ENCODE peak calls at places on chromosomes 1 and 21, in four cellular contexts. X, Y, V and S are unnamed samples.

GRCh38 chr1:213821175-213821942 is 166.4 kb upstream of the PROX1 start:
- DNase-seq in Y (no peak), X (no peak), V (no peak), S (no peak)

GRCh38 chr1:225817611-225818061 is 7.7 kb downstream of the EPHX1 start:
- DNase-seq in X (no peak), Y (peak; percentile 86), V (peak; percentile 71), S (no peak)

GRCh38 chr1:167904641-167905040 is 9.3 kb downstream of the ADCY10 start:
- DNase-seq in V (peak; percentile 30), Y (no peak), X (no peak), S (no peak)

GRCh38 chr21:46255166-46255565 is 26.6 kb upstream of the LSS start:
- DNase-seq in V (no peak), Y (no peak), X (no peak), S (no peak)

GRCh38 chr1:75133754-75134655 is at the start of gene LHX8:
- DNase-seq in X (no peak), V (no peak), Y (no peak), S (no peak)

GRCh38 chr1:94980049-94980908 is 53.4 kb upstream of the CNN3 start:
- DNase-seq in Y (no peak), V (no peak), X (no peak), S (no peak)

GRCh38 chr1:15430787-15431570 is 7.3 kb upstream of the CTRC start:
- DNase-seq in Y (no peak), V (no peak), X (peak; percentile 80), S (no peak)

GRCh38 chr1:37305108-37305507 is 169.3 kb upstream of the ZC3H12A start:
- DNase-seq in V (no peak), Y (no peak), X (no peak), S (no peak)

GRCh38 chr1:108609483-108610066 is 49.7 kb downstream of the EEIG2 start:
- DNase-seq in X (no peak), V (no peak), Y (no peak), S (no peak)

GRCh38 chr1:32766328-32766972 is 50.7 kb downstream of the YARS1 start:
- DNase-seq in Y (no peak), X (no peak), V (no peak), S (no peak)

GRCh38 chr1:201594575-201595245 is 55.8 kb downstream of the NAV1 start:
- DNase-seq in V (no peak), X (no peak), Y (no peak), S (no peak)

GRCh38 chr1:201593200-201593828 is 54.4 kb downstream of the NAV1 start:
- DNase-seq in V (peak; percentile 99), Y (peak; percentile 99), X (peak; percentile 28), S (no peak)

GRCh38 chr1:201591348-201591747 is 52.4 kb downstream of the NAV1 start:
- DNase-seq in V (no peak), X (no peak), Y (no peak), S (no peak)

GRCh38 chr1:201590474-201590873 is 51.5 kb downstream of the NAV1 start:
- DNase-seq in Y (no peak), X (no peak), V (no peak), S (no peak)

GRCh38 chr1:201591981-201592380 is 53.1 kb downstream of the NAV1 start:
- DNase-seq in Y (no peak), V (no peak), X (no peak), S (no peak)
- H3K4me3 ChIP-seq in Y (no peak overlapping the region), V (no peak overlapping the region), X (no peak overlapping the region), S (no peak overlapping the region)

DNA sequence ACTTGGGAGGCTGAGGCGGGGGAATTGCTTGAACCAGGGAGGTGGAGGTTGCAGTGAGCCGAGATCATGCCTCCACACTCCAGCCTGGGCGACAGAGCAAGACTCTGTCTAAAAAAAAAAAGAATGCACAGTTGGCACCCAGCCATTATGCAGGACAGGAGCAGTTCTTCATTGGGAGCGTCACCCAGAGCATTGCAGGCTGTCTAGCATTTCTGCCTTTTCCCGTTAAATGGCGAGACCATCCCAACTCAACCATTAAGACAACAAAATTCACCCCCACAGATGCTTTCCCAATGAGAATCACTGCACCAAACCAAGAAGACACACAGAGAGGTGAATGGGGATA is 105.8 kb downstream of the EDEM3 start:
- DNase-seq in V (no peak), Y (no peak), X (no peak), S (no peak)
- H3K4me3 ChIP-seq in V (no peak overlapping the region), Y (no peak overlapping the region), X (no peak overlapping the region), S (no peak overlapping the region)

GRCh38 chr1:211024901-211025300 is 109.0 kb downstream of the KCNH1 start:
- DNase-seq in Y (no peak), X (no peak), V (no peak), S (no peak)
- H3K4me3 ChIP-seq in Y (no peak overlapping the region), X (no peak overlapping the region), V (no peak overlapping the region), S (no peak overlapping the region)

DNA sequence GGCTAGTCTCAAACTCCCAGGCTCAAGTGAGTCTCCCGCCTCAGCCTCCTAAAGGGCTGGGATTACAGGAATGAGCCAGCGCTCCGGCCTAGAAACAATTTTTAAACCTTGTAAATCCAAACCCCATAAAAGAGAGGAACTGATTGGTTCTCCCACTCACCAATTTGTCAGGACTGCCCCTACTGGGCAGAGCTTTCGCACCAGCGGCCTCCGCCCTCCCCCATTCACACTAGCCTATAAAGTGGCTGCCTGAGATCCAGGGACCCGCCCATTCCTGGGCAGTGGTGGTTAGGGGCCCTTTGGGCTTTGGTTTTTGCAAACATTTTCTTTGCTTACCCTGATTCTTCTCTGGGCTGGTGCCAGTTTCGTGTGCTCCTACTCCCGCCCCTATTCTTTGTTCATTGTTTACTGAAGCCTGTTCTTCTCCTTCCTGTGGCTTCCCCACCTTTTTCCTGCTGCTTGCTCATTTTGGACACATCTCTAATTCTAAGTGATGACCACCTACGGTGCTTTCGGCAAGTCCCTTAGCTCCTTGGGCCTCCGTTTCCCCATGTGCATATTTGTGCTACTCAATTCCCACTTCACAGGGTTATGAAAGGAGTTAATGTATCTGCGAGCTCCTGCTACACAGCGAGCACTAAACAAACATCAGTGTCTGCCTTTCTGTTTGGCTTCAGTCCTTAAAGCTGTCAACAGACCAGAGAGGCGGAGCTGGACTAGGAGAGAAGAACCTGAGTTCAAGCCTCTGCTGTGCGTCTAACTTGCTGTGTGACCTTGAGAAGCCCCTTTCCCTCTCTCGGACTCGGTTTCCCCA is 39.8 kb upstream of the CLIC4 start:
- DNase-seq in X (peak; percentile 78), V (peak; percentile 80), Y (no peak), S (no peak)
- H3K4me3 ChIP-seq in X (peak overlapping the region; percentile 66), V (peak overlapping the region; percentile 6), Y (no peak overlapping the region), S (peak overlapping the region; percentile 48)

DNA sequence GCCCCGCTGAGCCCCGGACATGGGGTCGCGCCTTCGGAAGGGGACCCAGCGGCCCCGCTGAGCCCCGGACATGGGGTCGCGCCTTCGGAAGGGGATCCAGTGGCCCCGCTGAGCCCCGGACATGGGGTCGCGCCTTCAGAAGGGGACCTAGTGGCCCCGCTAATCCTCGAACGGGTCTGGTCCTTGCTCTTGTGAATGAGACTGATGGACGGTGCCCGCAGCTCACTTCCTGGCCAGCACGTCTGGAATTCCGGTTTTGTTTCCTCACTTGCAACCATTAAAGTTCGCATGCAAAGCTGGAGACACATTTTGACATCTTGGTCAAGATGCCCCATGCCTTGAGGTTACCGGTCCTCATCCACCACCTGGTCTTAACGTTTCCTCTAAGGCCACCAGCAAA is 5.6 kb downstream of the WRAP73 start:
- DNase-seq in X (no peak), Y (no peak), V (no peak), S (no peak)
- H3K4me3 ChIP-seq in X (no peak overlapping the region), Y (no peak overlapping the region), V (no peak overlapping the region), S (no peak overlapping the region)

GRCh38 chr1:62337785-62338631 is 18.8 kb upstream of the KANK4 start:
- DNase-seq in Y (no peak), V (no peak), X (no peak), S (no peak)

GRCh38 chr1:62335656-62336055 is 16.4 kb upstream of the KANK4 start:
- DNase-seq in Y (no peak), V (no peak), X (no peak), S (no peak)

GRCh38 chr1:62334434-62334833 is 15.2 kb upstream of the KANK4 start:
- DNase-seq in Y (no peak), V (no peak), X (no peak), S (no peak)

GRCh38 chr1:62336638-62337534 is 17.7 kb upstream of the KANK4 start:
- DNase-seq in X (no peak), V (no peak), Y (no peak), S (no peak)

DNA sequence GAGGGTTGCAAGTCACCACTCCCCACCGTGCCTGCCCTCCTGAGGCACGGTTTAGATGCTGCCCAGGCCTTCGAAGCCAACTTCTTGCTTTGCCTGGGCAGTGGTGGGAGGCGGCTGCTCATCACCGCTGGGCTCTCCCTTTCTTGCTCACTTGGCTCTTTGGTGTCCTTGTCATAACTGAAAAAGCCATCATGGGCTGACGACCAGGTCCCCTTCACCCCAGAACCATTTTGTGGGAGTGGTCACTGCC is 18.2 kb upstream of the KANK4 start:
- DNase-seq in V (no peak), Y (no peak), X (no peak), S (no peak)
- H3K4me3 ChIP-seq in V (no peak overlapping the region), Y (no peak overlapping the region), X (no peak overlapping the region), S (no peak overlapping the region)

GRCh38 chr1:81681104-81681503 is 119.6 kb upstream of the ADGRL2 start:
- DNase-seq in X (no peak), V (no peak), Y (no peak), S (no peak)
- H3K4me3 ChIP-seq in X (no peak overlapping the region), V (no peak overlapping the region), Y (no peak overlapping the region), S (no peak overlapping the region)